ENCODE peak calls at places on chromosomes 6 and 20, in seven cellular contexts. X is A549, B is AG04450, Q is omental fat pad, H is GM06990, A is dorsolateral prefrontal cortex, Z is HFFc6. V is an unnamed sample.

GRCh38 chr6:10478187-10479040 is 42.7 kb upstream of the GCNT2 start:
- DNase-seq in X (peak), B (peak), Q (no peak), H (peak), A (no peak), Z (peak), V (peak)

GRCh38 chr6:146543940-146544661 is 468 bp downstream of the RAB32 start:
- DNase-seq in X (peak), B (no peak), Q (peak), H (peak), A (peak), Z (peak), V (no peak)

GRCh38 chr6:40906759-40907158 is 132.3 kb downstream of the UNC5CL start:
- DNase-seq in X (peak), B (no peak), Q (no peak), H (no peak), A (no peak), Z (peak), V (peak)

GRCh38 chr20:20095114-20095872 is 43.0 kb downstream of the CFAP61 start:
- DNase-seq in X (no peak), B (no peak), Q (no peak), H (no peak), A (no peak), Z (no peak), V (no peak)

GRCh38 chr20:5402903-5403531 is 86.3 kb upstream of the PROKR2 start:
- DNase-seq in X (peak), B (no peak), Q (no peak), H (no peak), A (no peak), Z (peak), V (peak)

GRCh38 chr6:127114214-127114613 is 4.3 kb upstream of the RSPO3 start:
- DNase-seq in X (no peak), B (no peak), Q (no peak), H (no peak), A (no peak), Z (no peak), V (no peak)

GRCh38 chr6:118725944-118726343 is 74.6 kb upstream of the CEP85L start:
- DNase-seq in X (no peak), B (no peak), Q (no peak), H (no peak), A (no peak), Z (no peak), V (no peak)

GRCh38 chr6:161139766-161140553 is 133.9 kb downstream of the AGPAT4 start:
- DNase-seq in X (no peak), B (no peak), Q (no peak), H (no peak), A (no peak), Z (no peak), V (no peak)

GRCh38 chr6:110946498-110946897 is 12.0 kb upstream of the GTF3C6 start:
- DNase-seq in X (peak), B (no peak), Q (no peak), H (no peak), A (no peak), Z (peak), V (no peak)

GRCh38 chr6:53831956-53832660 is 37.3 kb downstream of the LRRC1 start:
- DNase-seq in X (no peak), B (no peak), Q (no peak), H (no peak), A (no peak), Z (no peak), V (no peak)

GRCh38 chr6:111503194-111503593 is 20.2 kb upstream of the REV3L start:
- DNase-seq in X (no peak), B (no peak), Q (no peak), H (no peak), A (no peak), Z (peak), V (no peak)

GRCh38 chr6:390914-391558 is 516 bp upstream of the IRF4 start:
- DNase-seq in X (no peak), B (no peak), Q (no peak), H (peak), A (no peak), Z (peak), V (no peak)

GRCh38 chr20:60378620-60379019 is 420.4 kb downstream of the CDH26 start:
- DNase-seq in X (no peak), B (no peak), Q (no peak), H (no peak), A (no peak), Z (no peak), V (no peak)

GRCh38 chr6:149114167-149114566 is 203.3 kb upstream of the TAB2 start:
- DNase-seq in X (no peak), B (no peak), Q (no peak), H (no peak), A (no peak), Z (no peak), V (no peak)

GRCh38 chr6:131093334-131093733 is 30.3 kb upstream of the EPB41L2 start:
- DNase-seq in X (no peak), B (no peak), Q (no peak), H (no peak), A (no peak), Z (no peak), V (no peak)

GRCh38 chr6:24549674-24550418 is 55.1 kb downstream of the ALDH5A1 start:
- DNase-seq in X (no peak), B (no peak), Q (no peak), H (no peak), A (no peak), Z (no peak), V (no peak)

GRCh38 chr20:19695081-19695480 is 63.0 kb upstream of the RIN2 start:
- DNase-seq in X (no peak), B (no peak), Q (no peak), H (no peak), A (no peak), Z (no peak), V (no peak)

GRCh38 chr6:134676307-134677281 is 273.3 kb downstream of the ALDH8A1 start:
- DNase-seq in X (no peak), B (no peak), Q (no peak), H (no peak), A (no peak), Z (no peak), V (no peak)

GRCh38 chr6:142635130-142635529 is 309.8 kb downstream of the HIVEP2 start:
- DNase-seq in X (no peak), B (peak), Q (no peak), H (no peak), A (no peak), Z (no peak), V (no peak)

GRCh38 chr20:38125157-38126056 is 39.7 kb downstream of the TGM2 start:
- DNase-seq in X (peak), B (no peak), Q (peak), H (no peak), A (no peak), Z (no peak), V (peak)

GRCh38 chr6:2616796-2617195 is 133.9 kb downstream of the MYLK4 start:
- DNase-seq in X (no peak), B (no peak), Q (no peak), H (no peak), A (no peak), Z (no peak), V (no peak)

GRCh38 chr20:63186084-63186483 is 29.8 kb downstream of the YTHDF1 start:
- DNase-seq in X (no peak), B (no peak), Q (no peak), H (no peak), A (no peak), Z (no peak), V (no peak)

GRCh38 chr20:63187338-63188158 is 28.4 kb downstream of the YTHDF1 start:
- DNase-seq in X (no peak), B (no peak), Q (no peak), H (no peak), A (no peak), Z (no peak), V (no peak)

GRCh38 chr20:63188159-63188442 is 27.8 kb downstream of the YTHDF1 start:
- DNase-seq in X (no peak), B (no peak), Q (no peak), H (no peak), A (no peak), Z (no peak), V (no peak)

GRCh38 chr20:63185215-63185796 is 30.6 kb downstream of the YTHDF1 start:
- DNase-seq in X (no peak), B (no peak), Q (no peak), H (no peak), A (no peak), Z (no peak), V (no peak)

DNA sequence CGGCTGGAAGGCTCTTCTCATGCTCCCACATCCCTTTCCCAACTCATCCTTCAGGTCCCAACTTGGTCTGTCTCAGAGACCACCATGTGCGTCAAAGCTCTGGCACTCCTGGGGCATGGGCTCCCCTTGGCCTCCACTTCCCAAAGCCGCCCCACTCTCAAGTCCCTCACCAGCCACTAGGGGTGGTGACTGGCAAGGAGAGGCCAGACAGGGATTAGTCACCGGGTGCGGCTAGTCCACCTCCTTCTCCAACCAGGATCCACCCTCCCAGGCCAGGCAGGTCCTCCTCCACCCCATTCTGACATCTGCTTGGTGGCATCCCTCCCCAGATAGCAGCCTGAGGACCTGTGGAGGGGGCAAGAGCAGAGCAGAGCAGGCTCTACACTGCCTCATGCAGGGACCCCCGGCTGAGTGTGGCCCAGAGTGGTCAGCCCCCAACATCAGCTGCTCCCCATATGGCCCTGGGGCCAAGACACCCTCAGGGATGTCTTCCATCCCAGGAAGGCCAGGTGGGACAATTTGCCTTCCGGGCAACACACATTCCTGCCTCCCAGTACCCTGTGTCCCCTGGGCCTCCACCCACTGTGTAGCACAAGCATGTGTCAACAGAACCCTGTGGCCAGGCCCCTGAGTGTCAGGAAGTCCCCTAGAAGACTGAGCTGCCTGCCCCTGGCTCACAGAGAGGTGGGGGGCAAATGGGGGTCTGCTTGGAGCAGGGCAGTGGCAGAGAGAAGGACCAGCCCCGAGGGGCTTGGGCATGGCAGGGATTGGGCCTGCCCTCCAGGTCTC is 29.2 kb downstream of the YTHDF1 start:
- DNase-seq in X (peak), B (no peak), Q (no peak), H (no peak), A (no peak), Z (peak), V (peak)
- TF ChIP-seq CTCF in X (no peak), B (no peak), Q (no peak), H (no peak), A (no peak), Z (peak), V (peak)

DNA sequence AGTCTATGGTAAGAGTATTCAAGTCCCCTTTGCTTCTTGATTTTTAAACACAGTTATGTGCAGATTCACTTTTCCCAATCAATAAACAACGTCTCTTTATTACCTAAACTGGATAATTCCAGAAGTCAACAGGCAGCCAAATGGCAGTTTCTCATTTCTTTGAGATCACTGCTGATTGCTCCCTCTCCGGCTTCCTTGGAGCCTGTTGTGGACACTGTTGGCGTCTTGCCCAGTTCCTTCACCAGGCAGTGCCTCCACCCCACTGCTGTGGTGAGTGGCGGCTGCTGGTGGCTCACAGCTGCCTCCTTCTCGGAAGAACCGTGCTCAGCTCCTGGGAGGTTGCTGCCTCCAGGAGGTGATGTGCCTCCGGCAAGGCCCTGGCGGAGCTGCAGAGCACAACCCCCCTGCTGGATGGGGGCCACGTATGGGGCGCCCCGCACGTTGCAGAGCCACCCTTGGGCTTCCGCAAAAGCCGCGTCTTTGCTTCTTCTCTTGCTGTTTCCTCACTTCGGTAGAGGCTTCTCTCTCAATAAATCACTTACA is 105.1 kb upstream of the CNKSR3 start:
- DNase-seq in X (peak), B (peak), Q (no peak), H (no peak), A (no peak), Z (no peak), V (peak)
- TF ChIP-seq CTCF in X (no peak), B (no peak), Q (no peak), H (no peak), A (no peak), Z (no peak), V (no peak)

GRCh38 chr20:62499758-62500236 is 24.0 kb upstream of the GATA5 start:
- DNase-seq in X (no peak), B (no peak), Q (no peak), H (no peak), A (no peak), Z (no peak), V (no peak)

GRCh38 chr20:62502496-62503095 is 26.8 kb upstream of the GATA5 start:
- DNase-seq in X (no peak), B (no peak), Q (no peak), H (no peak), A (no peak), Z (no peak), V (no peak)

GRCh38 chr20:62503414-62504178 is 27.8 kb upstream of the GATA5 start:
- DNase-seq in X (no peak), B (no peak), Q (no peak), H (no peak), A (no peak), Z (no peak), V (no peak)

GRCh38 chr20:62500237-62500864 is 24.6 kb upstream of the GATA5 start:
- DNase-seq in X (peak), B (no peak), Q (peak), H (peak), A (peak), Z (peak), V (peak)

DNA sequence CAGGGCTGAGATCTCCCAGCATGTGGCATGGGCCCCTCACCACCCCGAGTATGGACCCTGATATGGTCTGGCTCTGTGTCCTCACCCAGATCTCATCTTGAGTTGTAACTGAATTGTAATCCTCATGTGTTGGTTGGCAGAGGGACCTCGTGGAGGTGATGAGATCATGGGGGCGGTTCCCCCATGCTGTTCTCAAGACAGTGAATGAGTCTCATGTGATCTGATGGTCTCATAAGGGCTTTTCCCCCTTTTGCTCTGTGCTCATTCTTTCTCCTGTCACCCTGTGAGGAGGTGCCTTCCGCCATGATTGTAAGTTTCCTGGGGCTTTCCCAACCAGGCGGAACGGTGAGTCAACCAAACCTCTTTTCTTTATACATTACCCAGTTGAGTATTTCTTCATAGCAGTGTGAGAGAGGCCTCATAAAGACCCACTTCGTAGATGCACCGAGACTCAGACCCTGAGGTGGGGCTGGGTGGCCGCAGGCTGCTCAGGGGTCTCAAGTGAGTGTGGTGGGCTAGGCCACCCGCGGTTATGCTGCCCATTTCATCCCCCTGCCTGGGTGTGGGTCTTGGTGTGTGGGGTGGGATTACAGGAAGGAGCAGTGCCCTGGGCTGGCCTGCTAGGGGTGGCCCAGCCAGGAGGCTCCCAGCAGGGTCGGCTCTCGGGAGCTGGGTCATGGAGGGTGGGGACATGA is 26.2 kb upstream of the GATA5 start:
- DNase-seq in X (peak), B (no peak), Q (no peak), H (peak), A (no peak), Z (peak), V (peak)
- TF ChIP-seq CTCF in X (no peak), B (no peak), Q (no peak), H (no peak), A (no peak), Z (no peak), V (no peak)

GRCh38 chr6:154656660-154657059 is 76.6 kb upstream of the SCAF8 start:
- DNase-seq in X (no peak), B (no peak), Q (no peak), H (no peak), A (no peak), Z (no peak), V (no peak)

GRCh38 chr6:154661751-154662150 is 71.5 kb upstream of the SCAF8 start:
- DNase-seq in X (no peak), B (no peak), Q (no peak), H (no peak), A (no peak), Z (no peak), V (no peak)
- TF ChIP-seq CTCF in X (no peak), B (no peak), Q (no peak), H (no peak), A (no peak), Z (no peak), V (no peak)

GRCh38 chr20:18272451-18272850 is 15.9 kb upstream of the ZNF133 start:
- DNase-seq in X (peak), B (no peak), Q (no peak), H (no peak), A (no peak), Z (peak), V (no peak)
- TF ChIP-seq CTCF in X (no peak), B (peak), Q (no peak), H (no peak), A (no peak), Z (peak), V (no peak)

GRCh38 chr6:32116674-32117073 is 7.5 kb upstream of the TNXB start:
- DNase-seq in X (no peak), B (no peak), Q (no peak), H (no peak), A (no peak), Z (no peak), V (peak)
- TF ChIP-seq CTCF in X (peak), B (peak), Q (no peak), H (peak), A (no peak), Z (peak), V (peak)

GRCh38 chr6:25732468-25733198 is 21.9 kb upstream of the SLC17A4 start:
- DNase-seq in X (no peak), B (no peak), Q (no peak), H (no peak), A (no peak), Z (no peak), V (no peak)
- TF ChIP-seq CTCF in X (no peak), B (no peak), Q (no peak), H (no peak), A (no peak), Z (no peak), V (no peak)

GRCh38 chr20:44600301-44600700 is 17.9 kb downstream of the PKIG start:
- DNase-seq in X (no peak), B (no peak), Q (peak), H (no peak), A (no peak), Z (no peak), V (no peak)

GRCh38 chr20:44599715-44600114 is 17.3 kb downstream of the PKIG start:
- DNase-seq in X (no peak), B (no peak), Q (no peak), H (no peak), A (no peak), Z (no peak), V (no peak)

GRCh38 chr20:44597930-44598329 is 15.6 kb downstream of the PKIG start:
- DNase-seq in X (no peak), B (no peak), Q (peak), H (no peak), A (no peak), Z (no peak), V (no peak)

GRCh38 chr20:44597516-44597915 is 15.1 kb downstream of the PKIG start:
- DNase-seq in X (no peak), B (no peak), Q (peak), H (no peak), A (no peak), Z (no peak), V (no peak)

DNA sequence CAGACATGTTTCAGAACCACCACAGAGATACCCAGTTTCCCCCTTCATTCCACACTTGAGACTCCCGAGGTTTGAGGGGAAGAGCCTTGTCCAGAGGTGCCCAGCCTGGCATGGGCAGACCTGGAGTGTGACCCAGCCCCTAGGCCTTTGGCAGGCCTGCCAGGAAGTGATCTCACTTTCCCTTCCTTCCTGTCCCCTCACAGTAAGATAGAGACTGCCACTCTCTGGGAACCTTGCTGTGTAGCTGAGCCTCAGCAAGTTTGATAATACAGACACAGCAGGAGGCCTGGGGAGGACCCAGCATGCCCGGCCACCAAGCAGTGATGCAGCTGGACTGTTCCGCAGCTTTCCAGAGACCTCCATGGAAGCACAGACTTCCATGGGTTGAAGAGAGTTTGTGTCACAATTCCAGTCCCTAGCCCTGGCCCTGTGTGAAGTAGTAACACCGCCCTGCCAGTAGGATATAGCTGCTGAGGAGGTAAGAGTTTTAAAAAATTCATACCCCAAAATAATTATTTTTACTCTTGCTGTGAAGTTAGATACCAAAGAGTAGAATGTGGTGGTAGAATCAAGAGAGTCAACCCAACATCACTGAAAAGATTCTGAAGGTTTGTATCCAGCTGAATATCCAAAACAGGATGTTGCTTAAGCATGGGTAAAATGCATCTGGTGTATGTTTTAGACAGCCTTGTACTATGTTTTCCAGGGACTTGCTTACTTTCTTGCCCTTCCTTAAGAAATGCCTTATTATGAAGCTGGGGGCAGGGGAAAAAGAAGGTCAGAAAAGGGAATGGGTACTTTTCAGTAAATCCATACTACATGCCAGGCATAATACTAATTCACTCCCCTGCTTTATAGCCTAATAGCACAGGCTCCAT is 16.3 kb downstream of the PKIG start:
- DNase-seq in X (no peak), B (no peak), Q (peak), H (no peak), A (no peak), Z (no peak), V (no peak)
- TF ChIP-seq CTCF in X (no peak), B (peak), Q (no peak), H (no peak), A (peak), Z (peak), V (no peak)

GRCh38 chr20:56515657-56516381 is 8.7 kb upstream of the FAM209A start:
- DNase-seq in X (no peak), B (peak), Q (no peak), H (no peak), A (no peak), Z (peak), V (no peak)
- TF ChIP-seq CTCF in X (peak), B (peak), Q (no peak), H (peak), A (peak), Z (peak), V (no peak)